ENCODE peak calls at places on chromosomes 13 and 19, in four cellular contexts. One of them, this sample, is unnamed.

GRCh38 chr13:77868717-77869116 is 49.9 kb downstream of the EDNRB start:
- DNase-seq in A549: no peak
- DNase-seq in omental fat pad: no peak
- DNase-seq in thoracic aorta: no peak
- DNase-seq in this sample: no peak

GRCh38 chr19:10043286-10043927 is 30.1 kb downstream of the RDH8 start:
- DNase-seq in thoracic aorta: no peak
- DNase-seq in omental fat pad: no peak
- DNase-seq in A549: no peak
- DNase-seq in this sample: no peak

GRCh38 chr19:610071-610800 is 20.6 kb downstream of the HCN2 start:
- DNase-seq in omental fat pad: no peak
- DNase-seq in thoracic aorta: no peak
- DNase-seq in A549: no peak
- DNase-seq in this sample: no peak

GRCh38 chr13:49789961-49790360 is 2.5 kb downstream of the KPNA3 start:
- DNase-seq in A549: no peak
- DNase-seq in omental fat pad: no peak
- DNase-seq in thoracic aorta: no peak
- DNase-seq in this sample: no peak

GRCh38 chr13:93769126-93769525 is 542.5 kb downstream of the GPC6 start:
- DNase-seq in thoracic aorta: no peak
- DNase-seq in A549: no peak
- DNase-seq in omental fat pad: no peak
- DNase-seq in this sample: no peak

GRCh38 chr19:45391346-45391745 is 13.5 kb downstream of the PPP1R13L start:
- DNase-seq in A549: peak; percentile 62
- DNase-seq in thoracic aorta: no peak
- DNase-seq in omental fat pad: no peak
- DNase-seq in this sample: no peak

GRCh38 chr13:95156208-95156607 is 145.0 kb downstream of the ABCC4 start:
- DNase-seq in thoracic aorta: no peak
- DNase-seq in A549: peak; percentile 41
- DNase-seq in omental fat pad: no peak
- DNase-seq in this sample: no peak

GRCh38 chr13:50969691-50970090 is 60.1 kb downstream of the RNASEH2B start:
- DNase-seq in omental fat pad: no peak
- DNase-seq in A549: peak; percentile 14
- DNase-seq in thoracic aorta: no peak
- DNase-seq in this sample: no peak

GRCh38 chr19:1266818-1267440 is 2.2 kb upstream of the CIRBP start:
- DNase-seq in omental fat pad: no peak
- DNase-seq in A549: peak; percentile 56
- DNase-seq in thoracic aorta: no peak
- DNase-seq in this sample: no peak

GRCh38 chr13:27131202-27131623 is 40.4 kb downstream of the USP12 start:
- DNase-seq in omental fat pad: no peak
- DNase-seq in A549: peak; percentile 4
- DNase-seq in thoracic aorta: no peak
- DNase-seq in this sample: no peak

GRCh38 chr13:86563308-86563707 is 764.1 kb upstream of the SLITRK6 start:
- DNase-seq in thoracic aorta: no peak
- DNase-seq in A549: no peak
- DNase-seq in omental fat pad: no peak
- DNase-seq in this sample: no peak

GRCh38 chr13:96946709-96947311 is 47.5 kb downstream of the OXGR1 start:
- DNase-seq in A549: no peak
- DNase-seq in thoracic aorta: no peak
- DNase-seq in omental fat pad: no peak
- DNase-seq in this sample: no peak

GRCh38 chr19:1648156-1648925 is 4.1 kb downstream of the TCF3 start:
- DNase-seq in A549: no peak
- DNase-seq in thoracic aorta: no peak
- DNase-seq in omental fat pad: no peak
- DNase-seq in this sample: no peak

GRCh38 chr13:39596685-39597084 is 6.3 kb downstream of the LHFPL6 start:
- DNase-seq in omental fat pad: no peak
- DNase-seq in A549: no peak
- DNase-seq in thoracic aorta: no peak
- DNase-seq in this sample: no peak

GRCh38 chr13:20997301-20998061 is 63.9 kb downstream of the LATS2 start:
- DNase-seq in A549: no peak
- DNase-seq in omental fat pad: no peak
- DNase-seq in thoracic aorta: no peak
- DNase-seq in this sample: no peak

GRCh38 chr13:95607363-95607762 is 37.1 kb downstream of the DZIP1 start:
- DNase-seq in omental fat pad: no peak
- DNase-seq in thoracic aorta: no peak
- DNase-seq in A549: peak; percentile 9
- DNase-seq in this sample: no peak

GRCh38 chr13:114135731-114136171 is 3.3 kb upstream of the RASA3 start:
- DNase-seq in A549: no peak
- DNase-seq in omental fat pad: no peak
- DNase-seq in thoracic aorta: no peak
- DNase-seq in this sample: no peak

GRCh38 chr19:8831373-8831772 is 731 bp downstream of the ZNF558 start:
- DNase-seq in omental fat pad: no peak
- DNase-seq in A549: no peak
- DNase-seq in thoracic aorta: no peak
- DNase-seq in this sample: no peak

GRCh38 chr13:44662515-44662914 is 86.4 kb upstream of the TSC22D1 start:
- DNase-seq in thoracic aorta: no peak
- DNase-seq in omental fat pad: no peak
- DNase-seq in A549: no peak
- DNase-seq in this sample: no peak

GRCh38 chr13:73715910-73716257 is 418.3 kb downstream of the KLF12 start:
- DNase-seq in omental fat pad: no peak
- DNase-seq in A549: no peak
- DNase-seq in thoracic aorta: no peak
- DNase-seq in this sample: no peak

GRCh38 chr13:41188584-41188983 is 5.8 kb downstream of the KBTBD7 start:
- DNase-seq in A549: no peak
- DNase-seq in thoracic aorta: no peak
- DNase-seq in omental fat pad: no peak
- DNase-seq in this sample: no peak

GRCh38 chr13:45456196-45456972 is 8.4 kb upstream of the COG3 start:
- DNase-seq in A549: no peak
- DNase-seq in thoracic aorta: no peak
- DNase-seq in omental fat pad: no peak
- DNase-seq in this sample: no peak

GRCh38 chr13:98740131-98740530 is 12.3 kb downstream of the SLC15A1 start:
- DNase-seq in omental fat pad: no peak
- DNase-seq in thoracic aorta: no peak
- DNase-seq in A549: no peak
- DNase-seq in this sample: no peak

GRCh38 chr19:41541990-41542584 is 33.9 kb upstream of the CEACAM21 start:
- DNase-seq in omental fat pad: peak; percentile 59
- DNase-seq in A549: peak; percentile 73
- DNase-seq in thoracic aorta: no peak
- DNase-seq in this sample: peak; percentile 77

GRCh38 chr19:24048261-24048660 is 38.7 kb upstream of the ZNF254 start:
- DNase-seq in thoracic aorta: no peak
- DNase-seq in A549: no peak
- DNase-seq in omental fat pad: no peak
- DNase-seq in this sample: no peak
- TF ChIP-seq CTCF in thoracic aorta: no peak
- TF ChIP-seq CTCF in A549: no peak
- TF ChIP-seq CTCF in omental fat pad: no peak
- TF ChIP-seq CTCF in this sample: no peak

GRCh38 chr13:100827489-100828000 is 152.9 kb upstream of the TMTC4 start:
- DNase-seq in omental fat pad: no peak
- DNase-seq in A549: no peak
- DNase-seq in thoracic aorta: no peak
- DNase-seq in this sample: no peak

GRCh38 chr13:100833427-100833826 is 158.8 kb upstream of the TMTC4 start:
- DNase-seq in thoracic aorta: no peak
- DNase-seq in omental fat pad: no peak
- DNase-seq in A549: no peak
- DNase-seq in this sample: no peak

GRCh38 chr13:100825551-100825950 is 151.0 kb upstream of the TMTC4 start:
- DNase-seq in omental fat pad: no peak
- DNase-seq in A549: no peak
- DNase-seq in thoracic aorta: no peak
- DNase-seq in this sample: no peak

GRCh38 chr13:100826441-100826840 is 151.8 kb upstream of the TMTC4 start:
- DNase-seq in thoracic aorta: no peak
- DNase-seq in A549: no peak
- DNase-seq in omental fat pad: no peak
- DNase-seq in this sample: no peak

GRCh38 chr13:100828226-100828625 is 153.6 kb upstream of the TMTC4 start:
- DNase-seq in omental fat pad: no peak
- DNase-seq in thoracic aorta: no peak
- DNase-seq in A549: no peak
- DNase-seq in this sample: no peak
- TF ChIP-seq CTCF in omental fat pad: no peak
- TF ChIP-seq CTCF in thoracic aorta: no peak
- TF ChIP-seq CTCF in A549: no peak
- TF ChIP-seq CTCF in this sample: no peak

GRCh38 chr19:55216461-55217198 is 7.3 kb upstream of the PTPRH start:
- DNase-seq in A549: peak; percentile 99
- DNase-seq in omental fat pad: peak; percentile 68
- DNase-seq in thoracic aorta: peak; percentile 34
- DNase-seq in this sample: peak; percentile 81
- TF ChIP-seq CTCF in A549: no peak
- TF ChIP-seq CTCF in omental fat pad: no peak
- TF ChIP-seq CTCF in thoracic aorta: no peak
- TF ChIP-seq CTCF in this sample: no peak

GRCh38 chr19:2666344-2666994 is 36.0 kb downstream of the GNG7 start:
- DNase-seq in omental fat pad: no peak
- DNase-seq in thoracic aorta: no peak
- DNase-seq in A549: no peak
- DNase-seq in this sample: no peak

GRCh38 chr19:2659856-2660432 is 42.5 kb downstream of the GNG7 start:
- DNase-seq in omental fat pad: no peak
- DNase-seq in thoracic aorta: no peak
- DNase-seq in A549: no peak
- DNase-seq in this sample: no peak

GRCh38 chr19:2663920-2664571 is 38.4 kb downstream of the GNG7 start:
- DNase-seq in thoracic aorta: no peak
- DNase-seq in A549: no peak
- DNase-seq in omental fat pad: no peak
- DNase-seq in this sample: no peak

GRCh38 chr19:2665103-2665502 is 37.4 kb downstream of the GNG7 start:
- DNase-seq in omental fat pad: no peak
- DNase-seq in A549: no peak
- DNase-seq in thoracic aorta: no peak
- DNase-seq in this sample: no peak

GRCh38 chr19:2661615-2662014 is 40.9 kb downstream of the GNG7 start:
- DNase-seq in omental fat pad: no peak
- DNase-seq in A549: peak; percentile 38
- DNase-seq in thoracic aorta: no peak
- DNase-seq in this sample: no peak
- TF ChIP-seq CTCF in omental fat pad: no peak
- TF ChIP-seq CTCF in A549: no peak
- TF ChIP-seq CTCF in thoracic aorta: no peak
- TF ChIP-seq CTCF in this sample: peak; percentile 24

This sample was measured in CD14-positive monocyte.